ENCODE peak calls at places on chromosomes 16 and 17, in four cellular contexts. I is GM12878, B is astrocyte of the cerebellum, R is mucosa of descending colon. Z is an unnamed sample.

GRCh38 chr17:7351665-7352558 is at the start of gene KCTD11:
- DNase-seq in I (no peak), B (peak), R (peak), Z (peak)

GRCh38 chr17:79750650-79751545 is 20.2 kb downstream of the ENPP7 start:
- DNase-seq in I (no peak), B (no peak), R (no peak), Z (peak)

GRCh38 chr17:75084039-75084660 is 3.6 kb upstream of the SLC16A5 start:
- DNase-seq in I (no peak), B (no peak), R (no peak), Z (no peak)

GRCh38 chr16:58850019-58850626 is 116.0 kb upstream of the GOT2 start:
- DNase-seq in I (no peak), B (no peak), R (no peak), Z (no peak)

GRCh38 chr16:82882249-82882648 is 255.5 kb downstream of the CDH13 start:
- DNase-seq in I (no peak), B (no peak), R (no peak), Z (no peak)

GRCh38 chr16:89145406-89146161 is 26.0 kb upstream of the CDH15 start:
- DNase-seq in I (no peak), B (no peak), R (no peak), Z (peak)

GRCh38 chr17:32720671-32721070 is 156.3 kb downstream of the MYO1D start:
- DNase-seq in I (no peak), B (no peak), R (no peak), Z (no peak)

GRCh38 chr16:67016143-67016542 is 12.8 kb upstream of the CBFB start:
- DNase-seq in I (no peak), B (no peak), R (no peak), Z (no peak)

GRCh38 chr17:39328815-39329214 is 72.6 kb downstream of the FBXL20 start:
- DNase-seq in I (no peak), B (no peak), R (no peak), Z (no peak)

GRCh38 chr17:48211011-48211410 is 103.4 kb downstream of the SNX11 start:
- DNase-seq in I (no peak), B (no peak), R (no peak), Z (no peak)

GRCh38 chr17:57899822-57900221 is 50.0 kb upstream of the MRPS23 start:
- DNase-seq in I (no peak), B (no peak), R (peak), Z (no peak)

GRCh38 chr17:46742539-46743270 is 75.8 kb downstream of the WNT3 start:
- DNase-seq in I (no peak), B (no peak), R (no peak), Z (no peak)

GRCh38 chr16:22191966-22192260 is 14.2 kb upstream of the EEF2K start:
- DNase-seq in I (no peak), B (no peak), R (no peak), Z (no peak)

GRCh38 chr16:22190169-22191088 is 15.6 kb upstream of the EEF2K start:
- DNase-seq in I (peak), B (peak), R (peak), Z (peak)

GRCh38 chr16:22189473-22190168 is 16.5 kb upstream of the EEF2K start:
- DNase-seq in I (no peak), B (no peak), R (peak), Z (no peak)

GRCh38 chr16:22192261-22193133 is 13.6 kb upstream of the EEF2K start:
- DNase-seq in I (peak), B (peak), R (peak), Z (peak)

DNA sequence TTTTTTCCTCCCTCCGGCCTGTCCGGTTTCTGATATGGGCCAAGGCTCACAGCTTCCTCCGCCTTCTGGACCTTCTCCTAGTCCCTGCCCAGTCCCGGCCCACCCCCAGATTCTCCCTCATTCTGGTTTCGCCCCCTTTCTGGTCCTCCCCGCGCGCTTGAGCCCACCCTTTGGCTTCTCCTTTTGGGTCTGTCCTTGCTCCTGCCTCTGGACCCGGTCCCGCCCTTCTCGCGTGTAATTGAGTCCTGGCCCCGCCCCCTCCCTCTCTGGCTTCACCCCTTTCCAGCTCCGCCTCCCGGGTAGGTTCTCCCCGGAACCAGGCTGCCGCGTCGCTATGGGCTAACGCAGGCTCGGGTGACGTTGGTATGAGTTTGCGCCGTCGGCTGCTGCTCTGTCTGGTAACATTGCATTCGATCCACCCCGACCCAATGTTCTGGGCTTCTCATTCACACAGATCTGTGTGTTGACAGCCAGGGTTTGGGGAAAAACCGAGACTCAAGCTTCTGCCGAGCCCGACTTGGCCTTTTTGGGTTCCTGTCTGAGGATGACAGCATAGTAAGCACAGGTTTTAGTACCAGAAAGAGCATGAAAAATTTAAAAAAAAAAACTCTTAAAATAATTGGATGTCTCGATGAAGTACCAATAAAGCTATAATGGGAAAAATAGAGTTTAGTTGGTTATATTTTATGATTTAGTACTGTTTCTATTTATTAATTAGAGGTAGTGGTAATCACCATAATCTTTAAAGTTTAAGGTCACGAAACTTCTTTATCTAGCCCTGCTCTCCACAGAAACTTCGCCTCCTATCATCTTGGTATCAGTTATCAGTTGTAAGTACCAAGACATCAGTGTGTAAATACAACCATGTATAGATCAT is 14.8 kb upstream of the EEF2K start:
- DNase-seq in I (peak), B (peak), R (peak), Z (peak)
- H3K4me3 ChIP-seq in I (peak), B (peak), R (peak), Z (peak)

GRCh38 chr17:29593546-29594440 is 861 bp downstream of the ANKRD13B start:
- DNase-seq in I (no peak), B (no peak), R (no peak), Z (no peak)

GRCh38 chr17:29595107-29595942 is 2.4 kb downstream of the ANKRD13B start:
- DNase-seq in I (no peak), B (no peak), R (no peak), Z (no peak)

GRCh38 chr17:29595943-29596774 is 3.2 kb downstream of the ANKRD13B start:
- DNase-seq in I (no peak), B (no peak), R (no peak), Z (no peak)

GRCh38 chr17:29592850-29593545 is at the start of gene ANKRD13B:
- DNase-seq in I (no peak), B (no peak), R (peak), Z (no peak)

DNA sequence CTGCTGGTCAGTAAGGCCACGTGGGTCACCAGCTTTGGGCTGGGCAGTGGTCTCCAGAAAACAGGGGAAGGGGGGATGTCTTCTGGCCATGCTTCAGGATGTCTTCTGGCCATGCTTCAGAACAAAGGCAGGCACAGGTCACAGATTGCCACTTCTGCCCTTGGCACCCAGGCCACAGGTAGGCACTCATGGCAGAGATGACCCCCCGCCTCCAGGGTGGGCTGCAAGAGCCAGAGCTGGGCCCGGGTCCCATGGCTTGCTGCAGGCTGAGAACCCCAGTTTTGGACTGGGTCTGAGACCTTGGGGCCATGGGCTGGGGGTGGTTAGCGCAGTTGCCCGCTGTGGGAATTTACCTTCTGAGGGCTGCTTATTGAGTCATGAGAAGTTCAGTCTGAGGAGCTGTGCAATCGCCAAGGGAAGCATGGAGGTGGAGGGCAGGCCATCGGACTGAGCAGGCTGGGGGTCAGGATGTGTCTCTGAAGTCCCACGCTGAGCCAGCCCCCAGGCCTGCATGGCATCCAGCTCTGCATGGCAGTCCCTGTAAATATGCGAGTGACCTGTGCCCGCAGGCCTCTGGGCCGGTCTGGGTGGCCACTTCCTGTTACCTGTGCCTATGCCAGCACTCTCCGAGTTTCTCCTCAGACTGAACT is 1.6 kb downstream of the ANKRD13B start:
- DNase-seq in I (no peak), B (no peak), R (no peak), Z (no peak)
- TF ChIP-seq CTCF in I (no peak), B (no peak), R (no peak), Z (no peak)

GRCh38 chr16:28826141-28826540 is 3.3 kb downstream of the ATXN2L start:
- DNase-seq in I (no peak), B (no peak), R (no peak), Z (no peak)
- H3K4me3 ChIP-seq in I (no peak), B (no peak), R (no peak), Z (no peak)

GRCh38 chr17:81927653-81928496 is at the start of gene MAFG:
- DNase-seq in I (peak), B (peak), R (peak), Z (peak)
- TF ChIP-seq CTCF in I (peak), B (peak), R (no peak), Z (peak)

Z was measured in GM06990.